ENCODE peak calls at places on chromosomes 11 and 22, in nine cellular contexts. One of them, this sample, is unnamed. For H3K9me3, the result is how much of the 10 kb centered on the place peaks cover.

GRCh38 chr11:77407613-77408012 is 66.3 kb downstream of the PAK1 start:
- DNase-seq in neural progenitor cell: no peak
- DNase-seq in mesenchymal stem cell: peak
- DNase-seq in pancreas: peak
- DNase-seq in body of pancreas: peak
- DNase-seq in heart right ventricle: peak
- DNase-seq in small intestine: peak
- DNase-seq in spleen: no peak
- DNase-seq in left ventricle myocardium inferior: no peak
- DNase-seq in this sample: no peak

GRCh38 chr11:47387944-47388696 is 9.8 kb upstream of the SPI1 start:
- DNase-seq in neural progenitor cell: no peak
- DNase-seq in mesenchymal stem cell: no peak
- DNase-seq in pancreas: no peak
- DNase-seq in body of pancreas: no peak
- DNase-seq in heart right ventricle: no peak
- DNase-seq in small intestine: no peak
- DNase-seq in spleen: peak
- DNase-seq in left ventricle myocardium inferior: no peak
- DNase-seq in this sample: no peak

GRCh38 chr22:44142421-44143116 is 38.2 kb upstream of the PARVG start:
- DNase-seq in neural progenitor cell: no peak
- DNase-seq in mesenchymal stem cell: no peak
- DNase-seq in pancreas: no peak
- DNase-seq in body of pancreas: peak
- DNase-seq in heart right ventricle: no peak
- DNase-seq in small intestine: no peak
- DNase-seq in spleen: no peak
- DNase-seq in left ventricle myocardium inferior: no peak
- DNase-seq in this sample: no peak

GRCh38 chr11:83641511-83641910 is 355.3 kb upstream of the CCDC90B start:
- DNase-seq in neural progenitor cell: peak
- DNase-seq in mesenchymal stem cell: peak
- DNase-seq in pancreas: no peak
- DNase-seq in body of pancreas: no peak
- DNase-seq in heart right ventricle: peak
- DNase-seq in small intestine: no peak
- DNase-seq in spleen: no peak
- DNase-seq in left ventricle myocardium inferior: peak
- DNase-seq in this sample: no peak

GRCh38 chr11:134044514-134045284 is 24.2 kb upstream of the JAM3 start:
- DNase-seq in neural progenitor cell: no peak
- DNase-seq in mesenchymal stem cell: no peak
- DNase-seq in pancreas: no peak
- DNase-seq in body of pancreas: no peak
- DNase-seq in heart right ventricle: no peak
- DNase-seq in small intestine: no peak
- DNase-seq in spleen: peak
- DNase-seq in left ventricle myocardium inferior: no peak
- DNase-seq in this sample: no peak

GRCh38 chr11:61862714-61863547 is 28.4 kb downstream of the FADS3 start:
- DNase-seq in neural progenitor cell: no peak
- DNase-seq in mesenchymal stem cell: no peak
- DNase-seq in pancreas: no peak
- DNase-seq in body of pancreas: no peak
- DNase-seq in heart right ventricle: no peak
- DNase-seq in small intestine: no peak
- DNase-seq in spleen: no peak
- DNase-seq in left ventricle myocardium inferior: no peak
- DNase-seq in this sample: no peak

GRCh38 chr11:65498042-65498726 is 661 bp upstream of the MALAT1 start:
- DNase-seq in neural progenitor cell: peak
- DNase-seq in mesenchymal stem cell: peak
- DNase-seq in pancreas: peak
- DNase-seq in body of pancreas: peak
- DNase-seq in heart right ventricle: peak
- DNase-seq in small intestine: peak
- DNase-seq in spleen: no peak
- DNase-seq in left ventricle myocardium inferior: no peak
- DNase-seq in this sample: peak

GRCh38 chr11:123472236-123472935 is 42.3 kb downstream of the GRAMD1B start:
- DNase-seq in neural progenitor cell: no peak
- DNase-seq in mesenchymal stem cell: no peak
- DNase-seq in pancreas: no peak
- DNase-seq in body of pancreas: no peak
- DNase-seq in heart right ventricle: no peak
- DNase-seq in small intestine: no peak
- DNase-seq in spleen: no peak
- DNase-seq in left ventricle myocardium inferior: no peak
- DNase-seq in this sample: no peak

GRCh38 chr11:61642162-61642561 is 38.0 kb upstream of the DAGLA start:
- DNase-seq in neural progenitor cell: no peak
- DNase-seq in mesenchymal stem cell: no peak
- DNase-seq in pancreas: no peak
- DNase-seq in body of pancreas: no peak
- DNase-seq in heart right ventricle: no peak
- DNase-seq in small intestine: no peak
- DNase-seq in spleen: no peak
- DNase-seq in left ventricle myocardium inferior: no peak
- DNase-seq in this sample: no peak

GRCh38 chr11:45265963-45266692 is 20.0 kb downstream of the SYT13 start:
- DNase-seq in neural progenitor cell: no peak
- DNase-seq in mesenchymal stem cell: no peak
- DNase-seq in pancreas: no peak
- DNase-seq in body of pancreas: no peak
- DNase-seq in heart right ventricle: no peak
- DNase-seq in small intestine: no peak
- DNase-seq in spleen: no peak
- DNase-seq in left ventricle myocardium inferior: no peak
- DNase-seq in this sample: no peak

GRCh38 chr22:24553597-24554315 is 1.2 kb downstream of the GUCD1 start:
- DNase-seq in neural progenitor cell: peak
- DNase-seq in mesenchymal stem cell: peak
- DNase-seq in pancreas: peak
- DNase-seq in body of pancreas: peak
- DNase-seq in heart right ventricle: peak
- DNase-seq in small intestine: peak
- DNase-seq in spleen: peak
- DNase-seq in left ventricle myocardium inferior: peak
- DNase-seq in this sample: peak

GRCh38 chr22:39266398-39267030 is 21.7 kb upstream of the PDGFB start:
- DNase-seq in neural progenitor cell: no peak
- DNase-seq in mesenchymal stem cell: peak
- DNase-seq in pancreas: no peak
- DNase-seq in body of pancreas: no peak
- DNase-seq in heart right ventricle: no peak
- DNase-seq in small intestine: no peak
- DNase-seq in spleen: no peak
- DNase-seq in left ventricle myocardium inferior: no peak
- DNase-seq in this sample: no peak

GRCh38 chr11:72764503-72764902 is 12.3 kb upstream of the ARAP1 start:
- DNase-seq in neural progenitor cell: peak
- DNase-seq in mesenchymal stem cell: no peak
- DNase-seq in pancreas: no peak
- DNase-seq in body of pancreas: no peak
- DNase-seq in heart right ventricle: no peak
- DNase-seq in small intestine: peak
- DNase-seq in spleen: no peak
- DNase-seq in left ventricle myocardium inferior: no peak
- DNase-seq in this sample: no peak

GRCh38 chr11:60129853-60130252 is 41.4 kb downstream of the MS4A2 start:
- DNase-seq in neural progenitor cell: no peak
- DNase-seq in mesenchymal stem cell: no peak
- DNase-seq in pancreas: no peak
- DNase-seq in body of pancreas: no peak
- DNase-seq in heart right ventricle: no peak
- DNase-seq in small intestine: peak
- DNase-seq in spleen: no peak
- DNase-seq in left ventricle myocardium inferior: no peak
- DNase-seq in this sample: no peak

GRCh38 chr11:34915136-34916013 is 804 bp downstream of the APIP start:
- DNase-seq in neural progenitor cell: no peak
- DNase-seq in mesenchymal stem cell: peak
- DNase-seq in pancreas: no peak
- DNase-seq in body of pancreas: no peak
- DNase-seq in heart right ventricle: no peak
- DNase-seq in small intestine: peak
- DNase-seq in spleen: no peak
- DNase-seq in left ventricle myocardium inferior: no peak
- DNase-seq in this sample: no peak

GRCh38 chr11:133176748-133177147 is 355.6 kb downstream of the OPCML start:
- DNase-seq in neural progenitor cell: no peak
- DNase-seq in mesenchymal stem cell: no peak
- DNase-seq in pancreas: no peak
- DNase-seq in body of pancreas: no peak
- DNase-seq in heart right ventricle: no peak
- DNase-seq in small intestine: no peak
- DNase-seq in spleen: no peak
- DNase-seq in left ventricle myocardium inferior: no peak
- DNase-seq in this sample: no peak

GRCh38 chr11:46216040-46216764 is 61.3 kb upstream of the CREB3L1 start:
- DNase-seq in neural progenitor cell: no peak
- DNase-seq in mesenchymal stem cell: peak
- DNase-seq in pancreas: no peak
- DNase-seq in body of pancreas: no peak
- DNase-seq in heart right ventricle: no peak
- DNase-seq in small intestine: peak
- DNase-seq in spleen: no peak
- DNase-seq in left ventricle myocardium inferior: no peak
- DNase-seq in this sample: no peak

GRCh38 chr11:84780689-84781293 is 846.4 kb downstream of the DLG2 start:
- DNase-seq in neural progenitor cell: peak
- DNase-seq in mesenchymal stem cell: peak
- DNase-seq in pancreas: no peak
- DNase-seq in body of pancreas: no peak
- DNase-seq in heart right ventricle: no peak
- DNase-seq in small intestine: peak
- DNase-seq in spleen: no peak
- DNase-seq in left ventricle myocardium inferior: no peak
- DNase-seq in this sample: no peak

DNA sequence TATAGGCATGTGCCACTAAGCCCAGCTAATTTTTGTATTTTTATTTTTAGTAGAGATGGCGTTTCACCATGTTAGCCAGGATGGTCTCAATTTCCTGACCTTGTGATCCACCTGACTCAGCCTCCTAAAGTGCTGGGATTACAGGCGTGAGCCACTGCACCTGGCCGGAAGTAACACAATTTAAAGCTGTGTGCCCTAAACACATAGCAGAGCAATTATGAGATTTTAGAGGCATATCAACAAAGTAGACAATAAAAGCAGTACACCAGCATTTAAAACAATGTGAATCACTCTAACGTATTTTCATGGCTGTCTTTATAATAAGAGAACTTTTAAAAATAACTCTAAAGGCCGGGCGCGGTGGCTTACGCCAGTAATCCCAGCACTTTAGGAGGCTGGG is 42.4 kb downstream of the PRR14L start:
- DNase-seq in neural progenitor cell: no peak
- DNase-seq in mesenchymal stem cell: no peak
- DNase-seq in pancreas: no peak
- DNase-seq in body of pancreas: no peak
- DNase-seq in heart right ventricle: no peak
- DNase-seq in small intestine: no peak
- DNase-seq in spleen: no peak
- DNase-seq in left ventricle myocardium inferior: no peak
- DNase-seq in this sample: no peak
- H3K9me3 ChIP-seq in neural progenitor cell: under half
- H3K9me3 ChIP-seq in mesenchymal stem cell: under half
- H3K9me3 ChIP-seq in pancreas: under half
- H3K9me3 ChIP-seq in body of pancreas: under half
- H3K9me3 ChIP-seq in heart right ventricle: under half
- H3K9me3 ChIP-seq in small intestine: under half
- H3K9me3 ChIP-seq in spleen: under half
- H3K9me3 ChIP-seq in left ventricle myocardium inferior: under half
- H3K9me3 ChIP-seq in this sample: under half

DNA sequence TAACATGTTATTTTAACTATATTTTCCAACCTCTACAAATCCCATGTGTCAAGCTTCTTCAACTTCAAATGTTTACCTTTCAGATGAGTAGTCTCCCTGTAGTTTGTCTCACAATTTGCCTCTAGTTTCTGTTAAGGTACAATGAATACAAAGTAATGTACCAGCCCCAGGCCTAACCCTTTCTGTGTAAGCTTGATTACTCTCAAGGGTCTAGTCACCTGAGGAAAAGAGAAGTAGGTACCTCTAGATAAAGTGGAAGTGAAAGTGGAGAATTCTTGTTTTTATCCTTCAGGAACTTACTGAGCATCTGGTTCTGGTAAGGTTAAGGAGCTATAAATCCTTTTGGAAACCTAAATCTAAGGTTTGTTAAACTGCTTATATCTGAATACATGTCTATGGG is at the start of gene OR51A7:
- DNase-seq in neural progenitor cell: no peak
- DNase-seq in mesenchymal stem cell: no peak
- DNase-seq in pancreas: no peak
- DNase-seq in body of pancreas: no peak
- DNase-seq in heart right ventricle: no peak
- DNase-seq in small intestine: no peak
- DNase-seq in spleen: no peak
- DNase-seq in left ventricle myocardium inferior: no peak
- DNase-seq in this sample: no peak
- H3K9me3 ChIP-seq in neural progenitor cell: under half
- H3K9me3 ChIP-seq in mesenchymal stem cell: under half
- H3K9me3 ChIP-seq in pancreas: under half
- H3K9me3 ChIP-seq in body of pancreas: under half
- H3K9me3 ChIP-seq in heart right ventricle: under half
- H3K9me3 ChIP-seq in small intestine: under half
- H3K9me3 ChIP-seq in spleen: under half
- H3K9me3 ChIP-seq in left ventricle myocardium inferior: under half
- H3K9me3 ChIP-seq in this sample: under half

DNA sequence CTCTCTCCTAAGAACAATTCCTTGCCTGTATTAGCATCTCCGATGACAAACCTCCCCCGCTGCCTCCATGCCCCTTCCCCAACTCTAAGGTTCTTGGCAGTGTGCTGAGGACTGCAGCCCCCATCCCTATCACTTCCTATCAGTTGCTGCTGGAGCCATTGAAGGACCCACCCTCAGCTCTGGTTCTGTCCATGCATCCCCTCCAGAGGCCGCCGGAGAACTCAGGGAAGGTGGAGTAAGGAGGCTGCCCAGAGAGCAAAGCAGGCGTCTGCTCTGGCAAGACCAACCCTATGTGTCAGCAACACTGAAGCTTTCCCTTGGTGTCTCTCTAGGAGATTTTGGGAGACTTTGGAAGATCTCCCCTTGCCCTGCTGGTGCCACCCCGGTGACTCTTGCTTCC is 1139.5 kb downstream of the TBC1D22A start:
- DNase-seq in neural progenitor cell: no peak
- DNase-seq in mesenchymal stem cell: no peak
- DNase-seq in pancreas: no peak
- DNase-seq in body of pancreas: no peak
- DNase-seq in heart right ventricle: no peak
- DNase-seq in small intestine: no peak
- DNase-seq in spleen: no peak
- DNase-seq in left ventricle myocardium inferior: no peak
- DNase-seq in this sample: no peak
- H3K9me3 ChIP-seq in neural progenitor cell: under half
- H3K9me3 ChIP-seq in mesenchymal stem cell: under half
- H3K9me3 ChIP-seq in pancreas: under half
- H3K9me3 ChIP-seq in body of pancreas: under half
- H3K9me3 ChIP-seq in heart right ventricle: under half
- H3K9me3 ChIP-seq in small intestine: under half
- H3K9me3 ChIP-seq in spleen: under half
- H3K9me3 ChIP-seq in left ventricle myocardium inferior: under half
- H3K9me3 ChIP-seq in this sample: under half

GRCh38 chr22:49466926-49467590 is 360.6 kb downstream of the BRD1 start:
- DNase-seq in neural progenitor cell: no peak
- DNase-seq in mesenchymal stem cell: no peak
- DNase-seq in pancreas: no peak
- DNase-seq in body of pancreas: no peak
- DNase-seq in heart right ventricle: no peak
- DNase-seq in small intestine: no peak
- DNase-seq in spleen: no peak
- DNase-seq in left ventricle myocardium inferior: no peak
- DNase-seq in this sample: no peak
- H3K9me3 ChIP-seq in neural progenitor cell: under half
- H3K9me3 ChIP-seq in mesenchymal stem cell: under half
- H3K9me3 ChIP-seq in pancreas: under half
- H3K9me3 ChIP-seq in body of pancreas: under half
- H3K9me3 ChIP-seq in heart right ventricle: under half
- H3K9me3 ChIP-seq in small intestine: under half
- H3K9me3 ChIP-seq in spleen: under half
- H3K9me3 ChIP-seq in left ventricle myocardium inferior: under half
- H3K9me3 ChIP-seq in this sample: under half